ENCODE peak calls at places on chromosomes 1 and 21, in eight cellular contexts. Z is heart right ventricle, W is esophagus muscularis mucosa, C is bronchial epithelial cell, G is lower leg skin, Y is AG09309, E is testis, K is A549. A is an unnamed sample.

GRCh38 chr1:171788696-171789095 is 7.2 kb downstream of the METTL13 start:
- DNase-seq in W (no peak), Z (no peak), C (peak; percentile 80), Y (peak; percentile 51), K (no peak), G (no peak), E (peak; percentile 55), A (no peak)

GRCh38 chr21:33937931-33938339 is 22.3 kb upstream of the ATP5PO start:
- DNase-seq in C (no peak), G (no peak), K (no peak), W (no peak), E (no peak), Y (no peak), Z (no peak), A (no peak)

GRCh38 chr1:180586671-180587155 is 27.9 kb downstream of the OVAAL start:
- DNase-seq in Y (no peak), E (peak; percentile 84), G (no peak), K (peak; percentile 52), Z (no peak), W (no peak), C (peak; percentile 94), A (no peak)

GRCh38 chr1:17539526-17540254 is at the start of gene ARHGEF10L:
- DNase-seq in Y (no peak), W (no peak), E (peak; percentile 32), Z (peak; percentile 22), C (no peak), K (no peak), G (peak; percentile 87), A (no peak)

GRCh38 chr1:161439280-161440232 is 65.7 kb upstream of the FCGR2A start:
- DNase-seq in C (peak; percentile 26), Z (no peak), E (peak; percentile 20), W (no peak), G (peak; percentile 84), Y (no peak), K (peak; percentile 31), A (no peak)

GRCh38 chr1:25784575-25785051 is 15.4 kb upstream of the SELENON start:
- DNase-seq in C (no peak), G (no peak), W (no peak), Z (peak; percentile 69), Y (no peak), K (no peak), E (no peak), A (no peak)

GRCh38 chr1:20666804-20667203 is 5.6 kb upstream of the DDOST start:
- DNase-seq in G (no peak), E (peak; percentile 66), Y (no peak), Z (no peak), K (peak; percentile 46), W (no peak), C (peak; percentile 37), A (no peak)

GRCh38 chr21:16579538-16579937 is 849.8 kb downstream of the USP25 start:
- DNase-seq in Z (peak; percentile 33), G (no peak), W (no peak), E (no peak), C (no peak), Y (no peak), K (no peak), A (no peak)

GRCh38 chr1:203512830-203513578 is 19.1 kb downstream of the OPTC start:
- DNase-seq in Z (peak; percentile 46), E (no peak), K (peak; percentile 93), W (no peak), Y (peak; percentile 70), C (peak; percentile 91), G (peak; percentile 93), A (no peak)

GRCh38 chr1:33036051-33036525 is 595 bp downstream of the AK2 start:
- DNase-seq in C (peak; percentile 44), K (peak; percentile 28), G (no peak), W (no peak), Y (no peak), E (peak; percentile 16), Z (no peak), A (no peak)

GRCh38 chr21:36646011-36646410 is 52.9 kb upstream of the SIM2 start:
- DNase-seq in C (no peak), W (no peak), Z (no peak), E (no peak), Y (no peak), K (no peak), G (no peak), A (no peak)

GRCh38 chr1:1435094-1435903 is at the start of gene VWA1:
- DNase-seq in K (no peak), E (peak; percentile 86), Y (no peak), W (no peak), C (no peak), Z (peak; percentile 60), G (no peak), A (peak; percentile 51)

GRCh38 chr1:177656598-177656997 is 313.3 kb downstream of the SEC16B start:
- DNase-seq in Z (no peak), G (no peak), W (peak; percentile 50), K (no peak), C (no peak), E (no peak), Y (no peak), A (no peak)

GRCh38 chr1:85836736-85837135 is 128.5 kb upstream of the ZNHIT6 start:
- DNase-seq in E (no peak), K (no peak), C (no peak), W (no peak), Z (no peak), G (no peak), Y (no peak), A (no peak)

GRCh38 chr1:51583532-51583931 is 33.4 kb upstream of the OSBPL9 start:
- DNase-seq in E (peak; percentile 96), K (no peak), Z (peak; percentile 76), C (peak; percentile 17), W (peak; percentile 92), Y (peak; percentile 27), G (peak; percentile 89), A (no peak)

GRCh38 chr1:4083171-4084052 is 183.3 kb upstream of the C1orf174 start:
- DNase-seq in C (no peak), K (no peak), Y (no peak), Z (no peak), G (peak; percentile 72), E (peak; percentile 70), W (no peak), A (no peak)

GRCh38 chr1:15942661-15943514 is 33.0 kb downstream of the ZBTB17 start:
- DNase-seq in E (peak; percentile 13), K (no peak), W (no peak), G (peak; percentile 84), C (no peak), Y (no peak), Z (no peak), A (no peak)

GRCh38 chr1:34400690-34401089 is 224.0 kb downstream of the C1orf94 start:
- DNase-seq in Y (no peak), W (no peak), C (no peak), E (no peak), G (no peak), K (no peak), Z (no peak), A (no peak)

GRCh38 chr1:82562448-82562847 is 761.7 kb downstream of the ADGRL2 start:
- DNase-seq in E (no peak), G (no peak), Z (no peak), Y (no peak), K (no peak), C (no peak), W (no peak), A (no peak)

GRCh38 chr1:198156745-198157240 is at the start of gene NEK7:
- DNase-seq in C (peak; percentile 73), G (peak; percentile 96), Z (peak; percentile 87), Y (no peak), K (peak; percentile 82), W (no peak), E (peak; percentile 89), A (peak; percentile 61)

GRCh38 chr1:245180496-245180895 is 25.7 kb downstream of the KIF26B start:
- DNase-seq in Y (no peak), G (no peak), K (no peak), C (no peak), E (no peak), Z (no peak), W (no peak), A (no peak)

DNA sequence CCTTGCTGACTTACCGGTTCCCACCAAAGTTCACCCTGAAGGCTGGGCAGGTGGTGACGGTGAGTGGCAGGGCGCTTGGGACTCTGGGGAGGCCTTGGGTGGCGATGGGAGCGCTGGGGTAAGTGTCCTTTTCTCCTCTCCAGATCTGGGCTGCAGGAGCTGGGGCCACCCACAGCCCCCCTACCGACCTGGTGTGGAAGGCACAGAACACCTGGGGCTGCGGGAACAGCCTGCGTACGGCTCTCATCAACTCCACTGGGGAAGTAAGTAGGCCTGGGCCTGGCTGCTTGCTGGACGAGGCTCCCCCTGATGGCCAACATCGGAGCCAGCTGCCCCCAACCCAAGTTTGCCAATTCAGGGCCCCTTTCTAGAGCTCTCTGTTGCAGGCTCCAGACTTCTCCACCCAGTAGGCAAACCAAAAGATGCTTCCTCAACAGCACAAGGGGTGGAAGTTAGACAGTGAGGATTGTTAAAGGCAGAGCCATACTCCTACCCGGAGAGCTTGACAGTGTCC is 16.4 kb upstream of the SEMA4A start:
- DNase-seq in G (no peak), K (no peak), Y (no peak), Z (no peak), C (no peak), E (no peak), W (no peak), A (no peak)
- TF ChIP-seq CTCF in G (no peak), K (peak; percentile 16), Y (peak; percentile 18), Z (no peak), C (no peak), E (no peak), W (no peak), A (no peak)

GRCh38 chr1:31669786-31670582 is 25.3 kb upstream of the PEF1 start:
- DNase-seq in E (peak; percentile 79), G (peak; percentile 92), Z (peak; percentile 83), W (no peak), Y (no peak), C (peak; percentile 83), K (peak; percentile 22), A (no peak)
- TF ChIP-seq CTCF in E (no peak), G (no peak), Z (no peak), W (peak; percentile 22), Y (no peak), C (peak; percentile 30), K (no peak), A (peak; percentile 13)

GRCh38 chr1:19662313-19662712 is 2.4 kb upstream of the HTR6 start:
- DNase-seq in W (no peak), C (no peak), E (no peak), Y (no peak), Z (no peak), G (no peak), K (no peak), A (no peak)
- TF ChIP-seq CTCF in W (no peak), C (no peak), E (no peak), Y (no peak), Z (no peak), G (no peak), K (no peak), A (no peak)

GRCh38 chr1:152539901-152540300 is 25.6 kb downstream of the CRCT1 start:
- DNase-seq in G (no peak), K (no peak), Z (no peak), W (no peak), C (no peak), E (no peak), Y (no peak), A (no peak)

GRCh38 chr1:152533327-152533938 is 19.2 kb downstream of the CRCT1 start:
- DNase-seq in K (peak; percentile 33), C (peak; percentile 69), E (peak; percentile 72), G (no peak), Y (no peak), W (no peak), Z (no peak), A (no peak)

GRCh38 chr1:152535774-152536173 is 21.5 kb downstream of the CRCT1 start:
- DNase-seq in C (no peak), Z (no peak), W (no peak), E (no peak), Y (no peak), G (no peak), K (no peak), A (no peak)

GRCh38 chr1:152537496-152537895 is 23.2 kb downstream of the CRCT1 start:
- DNase-seq in C (no peak), Y (no peak), Z (no peak), E (peak; percentile 42), G (no peak), K (no peak), W (no peak), A (no peak)
- TF ChIP-seq CTCF in C (no peak), Y (no peak), Z (no peak), E (no peak), G (no peak), K (no peak), W (no peak), A (no peak)

A was measured in natural killer cell.